ENCODE peak calls at places on chromosomes 2 and 18, in ten cellular contexts. R is adrenal gland; N is CD8-positive, alpha-beta memory T cell; G is heart right ventricle; V is ovary; K is CD4-positive, alpha-beta memory T cell; D is psoas muscle; J is IMR-90; E is left ventricle myocardium inferior; Z is Panc1. Q is an unnamed sample.

GRCh38 chr2:27638023-27638637 is 9.3 kb downstream of the GPN1 start:
- DNase-seq in R (no peak), N (no peak), G (no peak), V (no peak), K (no peak), D (no peak), J (peak), E (no peak), Z (no peak), Q (no peak)

GRCh38 chr2:218886461-218886947 is 5.9 kb downstream of the WNT10A start:
- DNase-seq in R (no peak), N (no peak), G (no peak), V (peak), K (no peak), D (no peak), J (no peak), E (no peak), Z (no peak), Q (peak)

GRCh38 chr2:153479527-153479926 is 965 bp upstream of the RPRM start:
- DNase-seq in R (peak), N (no peak), G (no peak), V (no peak), K (no peak), D (no peak), J (no peak), E (no peak), Z (no peak), Q (no peak)

GRCh38 chr2:187499941-187500532 is 52.0 kb upstream of the CALCRL start:
- DNase-seq in R (peak), N (no peak), G (peak), V (peak), K (no peak), D (peak), J (peak), E (peak), Z (peak), Q (peak)

GRCh38 chr18:50135903-50136302 is 59.0 kb downstream of the MYO5B start:
- DNase-seq in R (no peak), N (no peak), G (no peak), V (no peak), K (no peak), D (no peak), J (no peak), E (no peak), Z (no peak), Q (no peak)

GRCh38 chr2:60796573-60797509 is 40.8 kb downstream of the PAPOLG start:
- DNase-seq in R (no peak), N (no peak), G (no peak), V (no peak), K (no peak), D (no peak), J (peak), E (no peak), Z (no peak), Q (no peak)

GRCh38 chr2:26723475-26723874 is 31.0 kb downstream of the KCNK3 start:
- DNase-seq in R (no peak), N (no peak), G (no peak), V (no peak), K (no peak), D (no peak), J (no peak), E (no peak), Z (no peak), Q (no peak)

GRCh38 chr18:12307871-12308385 is at the start of gene TUBB6:
- DNase-seq in R (peak), N (no peak), G (peak), V (peak), K (no peak), D (peak), J (peak), E (peak), Z (no peak), Q (no peak)

GRCh38 chr2:64609229-64609994 is 44.3 kb downstream of the SERTAD2 start:
- DNase-seq in R (peak), N (peak), G (peak), V (peak), K (peak), D (peak), J (peak), E (peak), Z (no peak), Q (no peak)

GRCh38 chr2:232770207-232770606 is 6.2 kb downstream of the KCNJ13 start:
- DNase-seq in R (no peak), N (no peak), G (no peak), V (no peak), K (no peak), D (no peak), J (no peak), E (no peak), Z (no peak), Q (no peak)

GRCh38 chr2:159456500-159457426 is 159.6 kb downstream of the BAZ2B start:
- DNase-seq in R (no peak), N (no peak), G (no peak), V (no peak), K (no peak), D (no peak), J (peak), E (no peak), Z (no peak), Q (no peak)

GRCh38 chr2:234494361-234495075 is 2.4 kb downstream of the ARL4C start:
- DNase-seq in R (no peak), N (peak), G (no peak), V (no peak), K (peak), D (no peak), J (peak), E (no peak), Z (no peak), Q (no peak)

GRCh38 chr2:74188696-74189095 is 9.7 kb upstream of the MTHFD2 start:
- DNase-seq in R (no peak), N (no peak), G (no peak), V (no peak), K (no peak), D (no peak), J (no peak), E (no peak), Z (no peak), Q (no peak)

GRCh38 chr2:179613701-179614100 is 247.7 kb downstream of the ZNF385B start:
- DNase-seq in R (no peak), N (no peak), G (no peak), V (no peak), K (no peak), D (no peak), J (peak), E (no peak), Z (no peak), Q (no peak)

GRCh38 chr18:28823506-28824182 is 646.7 kb upstream of the CDH2 start:
- DNase-seq in R (no peak), N (no peak), G (no peak), V (no peak), K (no peak), D (peak), J (no peak), E (no peak), Z (no peak), Q (no peak)

GRCh38 chr2:222057249-222058073 is 241.3 kb downstream of the PAX3 start:
- DNase-seq in R (no peak), N (no peak), G (no peak), V (no peak), K (peak), D (no peak), J (no peak), E (no peak), Z (peak), Q (no peak)

GRCh38 chr2:205775091-205775876 is 93.0 kb downstream of the NRP2 start:
- DNase-seq in R (no peak), N (no peak), G (no peak), V (no peak), K (no peak), D (no peak), J (peak), E (no peak), Z (no peak), Q (no peak)

GRCh38 chr18:471701-472100 is 28.8 kb downstream of the COLEC12 start:
- DNase-seq in R (no peak), N (no peak), G (no peak), V (no peak), K (no peak), D (no peak), J (no peak), E (no peak), Z (no peak), Q (no peak)

GRCh38 chr2:127389778-127390435 is 2.1 kb upstream of the MAP3K2 start:
- DNase-seq in R (no peak), N (peak), G (no peak), V (no peak), K (peak), D (no peak), J (no peak), E (no peak), Z (no peak), Q (no peak)

GRCh38 chr18:48979944-48980890 is 29.5 kb upstream of the SMAD7 start:
- DNase-seq in R (peak), N (no peak), G (no peak), V (no peak), K (no peak), D (no peak), J (peak), E (no peak), Z (no peak), Q (no peak)

GRCh38 chr2:73708527-73708926 is 28.6 kb downstream of the TPRKB start:
- DNase-seq in R (no peak), N (no peak), G (no peak), V (no peak), K (no peak), D (no peak), J (no peak), E (no peak), Z (no peak), Q (no peak)

GRCh38 chr2:98936133-98936916 is at the start of gene CRACDL:
- DNase-seq in R (no peak), N (no peak), G (no peak), V (no peak), K (no peak), D (no peak), J (no peak), E (no peak), Z (no peak), Q (no peak)

GRCh38 chr2:43269074-43269572 is 42.7 kb upstream of the ZFP36L2 start:
- DNase-seq in R (peak), N (no peak), G (peak), V (peak), K (no peak), D (peak), J (peak), E (peak), Z (no peak), Q (no peak)

GRCh38 chr2:165698621-165698946 is 95.5 kb downstream of the GALNT3 start:
- DNase-seq in R (peak), N (no peak), G (peak), V (peak), K (no peak), D (no peak), J (peak), E (no peak), Z (peak), Q (no peak)

GRCh38 chr2:110657721-110658305 is 20.1 kb downstream of the BUB1 start:
- DNase-seq in R (no peak), N (no peak), G (no peak), V (no peak), K (peak), D (no peak), J (no peak), E (no peak), Z (no peak), Q (no peak)

GRCh38 chr2:9693138-9693520 is 62.3 kb upstream of the YWHAQ start:
- DNase-seq in R (no peak), N (no peak), G (peak), V (no peak), K (no peak), D (peak), J (peak), E (peak), Z (no peak), Q (no peak)

GRCh38 chr2:46695283-46695682 is 215.9 kb downstream of the TMEM247 start:
- DNase-seq in R (peak), N (no peak), G (no peak), V (no peak), K (no peak), D (no peak), J (no peak), E (no peak), Z (no peak), Q (no peak)

GRCh38 chr2:226799976-226800940 is 638 bp upstream of the IRS1 start:
- DNase-seq in R (peak), N (peak), G (peak), V (peak), K (no peak), D (no peak), J (peak), E (peak), Z (no peak), Q (peak)

GRCh38 chr2:8680931-8681760 is 710 bp upstream of the ID2 start:
- DNase-seq in R (peak), N (peak), G (peak), V (peak), K (peak), D (no peak), J (peak), E (peak), Z (no peak), Q (peak)

GRCh38 chr2:237434916-237435315 is 21.0 kb upstream of the COL6A3 start:
- DNase-seq in R (no peak), N (peak), G (no peak), V (no peak), K (peak), D (no peak), J (peak), E (no peak), Z (no peak), Q (no peak)

GRCh38 chr18:36128907-36129299 is 237 bp downstream of the SLC39A6 start:
- DNase-seq in R (no peak), N (no peak), G (no peak), V (no peak), K (peak), D (no peak), J (no peak), E (no peak), Z (no peak), Q (no peak)

GRCh38 chr18:68083131-68083530 is 566.6 kb upstream of the DSEL start:
- DNase-seq in R (no peak), N (no peak), G (no peak), V (no peak), K (no peak), D (no peak), J (peak), E (no peak), Z (no peak), Q (no peak)

GRCh38 chr2:98385050-98385699 is 38.9 kb downstream of the CNGA3 start:
- DNase-seq in R (peak), N (peak), G (peak), V (peak), K (peak), D (peak), J (peak), E (peak), Z (peak), Q (peak)

DNA sequence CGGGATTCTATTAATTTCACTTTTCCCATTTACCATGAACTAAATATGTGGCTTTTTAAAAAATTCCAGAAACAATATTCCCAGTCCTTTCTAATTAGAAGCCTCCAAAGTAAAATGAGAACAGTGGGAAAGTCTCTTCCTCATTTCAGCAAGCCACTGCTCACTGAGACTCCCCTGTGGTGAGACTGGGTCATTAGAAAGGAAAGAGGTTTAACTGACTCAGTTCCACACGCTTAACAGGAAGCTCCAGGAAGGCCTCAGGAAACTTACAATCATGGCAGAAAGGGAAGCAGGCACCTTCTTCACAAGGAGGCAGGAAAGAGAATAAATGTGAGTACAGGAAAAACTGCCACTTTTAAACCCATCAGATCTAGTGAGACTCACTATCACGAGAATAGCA is 258.9 kb upstream of the CHAC2 start:
- DNase-seq in R (no peak), N (no peak), G (no peak), V (no peak), K (no peak), D (no peak), J (peak), E (no peak), Z (no peak), Q (no peak)
- H3K27ac ChIP-seq in R (no peak), N (no peak), G (no peak), V (no peak), K (no peak), D (no peak), J (no peak), E (no peak), Z (no peak), Q (no peak)

GRCh38 chr18:10015288-10015701 is 101.5 kb downstream of the VAPA start:
- DNase-seq in R (no peak), N (no peak), G (no peak), V (no peak), K (no peak), D (no peak), J (peak), E (no peak), Z (no peak), Q (no peak)
- H3K27ac ChIP-seq in R (peak), N (no peak), G (peak), V (no peak), K (no peak), D (peak), J (peak), E (peak), Z (no peak), Q (no peak)

DNA sequence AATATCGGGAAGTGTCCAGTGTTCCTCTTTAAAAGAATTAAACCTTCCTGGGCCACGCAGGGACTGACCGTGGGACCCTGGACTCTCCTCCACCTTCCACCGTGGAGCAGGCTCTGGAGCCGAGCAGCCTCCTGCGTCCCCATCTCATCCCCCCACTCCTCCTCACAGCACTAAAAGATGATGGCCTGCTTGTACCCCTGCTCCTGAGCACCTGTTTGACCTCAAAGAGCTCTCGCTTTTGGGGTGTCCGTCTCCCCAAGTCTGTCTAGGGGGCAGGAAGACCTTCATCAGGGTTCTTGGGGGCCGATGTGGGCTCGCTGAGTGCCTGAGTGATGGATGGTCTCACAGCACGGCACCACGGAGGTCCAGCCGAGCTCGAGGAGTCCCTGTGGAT is 1.2 kb upstream of the SDC1 start:
- DNase-seq in R (no peak), N (no peak), G (no peak), V (no peak), K (no peak), D (no peak), J (no peak), E (no peak), Z (no peak), Q (no peak)
- H3K27ac ChIP-seq in R (no peak), N (no peak), G (no peak), V (no peak), K (no peak), D (no peak), J (no peak), E (no peak), Z (peak), Q (no peak)

GRCh38 chr2:85353876-85354285 is 447 bp downstream of the RETSAT start:
- DNase-seq in R (peak), N (no peak), G (peak), V (peak), K (no peak), D (peak), J (peak), E (peak), Z (no peak), Q (no peak)
- H3K27ac ChIP-seq in R (peak), N (peak), G (peak), V (peak), K (peak), D (peak), J (peak), E (peak), Z (peak), Q (peak)

GRCh38 chr2:78718483-78718882 is 307.0 kb upstream of the REG3G start:
- DNase-seq in R (no peak), N (no peak), G (no peak), V (no peak), K (no peak), D (no peak), J (no peak), E (no peak), Z (no peak), Q (no peak)

GRCh38 chr2:78721302-78722033 is 304.0 kb upstream of the REG3G start:
- DNase-seq in R (no peak), N (no peak), G (no peak), V (no peak), K (no peak), D (no peak), J (no peak), E (no peak), Z (no peak), Q (no peak)

GRCh38 chr2:78718031-78718430 is 307.5 kb upstream of the REG3G start:
- DNase-seq in R (no peak), N (no peak), G (no peak), V (no peak), K (no peak), D (no peak), J (no peak), E (no peak), Z (no peak), Q (no peak)
- H3K27ac ChIP-seq in R (no peak), N (no peak), G (no peak), V (no peak), K (no peak), D (no peak), J (no peak), E (no peak), Z (no peak), Q (no peak)

GRCh38 chr2:44286119-44286883 is 11.0 kb downstream of the SLC3A1 start:
- DNase-seq in R (no peak), N (no peak), G (no peak), V (no peak), K (no peak), D (no peak), J (no peak), E (no peak), Z (no peak), Q (no peak)
- H3K27ac ChIP-seq in R (no peak), N (no peak), G (no peak), V (no peak), K (no peak), D (no peak), J (no peak), E (no peak), Z (peak), Q (no peak)

Q was measured in substantia nigra.